ENCODE peak calls at places on chromosomes 13 and 19, in eight cellular contexts. C is HCT116; U is T-helper 2 cell; E is activated CD4-positive, CD25-positive, alpha-beta regulatory T cell treated with anti-CD3 and anti-CD28 coated beads, Interleukin-2, amount 50 U/mL, for 16 hours; V is uterus; N is OCI-LY7; G is GM23338; Y is nephron progenitor cell. H is an unnamed sample.

GRCh38 chr19:2865334-2866221 is 1.6 kb upstream of the ZNF556 start:
- DNase-seq in C (no peak), U (no peak), E (no peak), V (no peak), N (no peak), G (no peak), Y (no peak), H (no peak)

GRCh38 chr13:95536629-95537241 is 15.8 kb upstream of the CLDN10 start:
- DNase-seq in C (peak), U (no peak), E (no peak), V (no peak), N (peak), G (peak), Y (no peak), H (no peak)

GRCh38 chr13:100550433-100550832 is 38.2 kb downstream of the GGACT start:
- DNase-seq in C (no peak), U (no peak), E (no peak), V (peak), N (no peak), G (no peak), Y (no peak), H (peak)

GRCh38 chr19:43768273-43769050 is 12.3 kb downstream of the KCNN4 start:
- DNase-seq in C (no peak), U (no peak), E (no peak), V (no peak), N (no peak), G (no peak), Y (no peak), H (peak)

GRCh38 chr19:1183543-1184172 is 9.6 kb upstream of the SBNO2 start:
- DNase-seq in C (peak), U (no peak), E (no peak), V (no peak), N (no peak), G (no peak), Y (no peak), H (no peak)

GRCh38 chr19:7413629-7414028 is 64.9 kb downstream of the ARHGEF18 start:
- DNase-seq in C (no peak), U (no peak), E (no peak), V (no peak), N (no peak), G (no peak), Y (no peak), H (no peak)

GRCh38 chr13:79197933-79198332 is 208.1 kb downstream of the RBM26 start:
- DNase-seq in C (no peak), U (no peak), E (no peak), V (no peak), N (no peak), G (peak), Y (no peak), H (no peak)

GRCh38 chr13:67224148-67224846 is 5.8 kb downstream of the PCDH9 start:
- DNase-seq in C (peak), U (no peak), E (no peak), V (peak), N (peak), G (peak), Y (peak), H (peak)

GRCh38 chr19:52691737-52692136 is 43.1 kb downstream of the ZNF611 start:
- DNase-seq in C (no peak), U (no peak), E (no peak), V (no peak), N (peak), G (no peak), Y (no peak), H (no peak)

GRCh38 chr13:89688908-89689307 is 1658.6 kb upstream of the MIR17HG start:
- DNase-seq in C (no peak), U (no peak), E (no peak), V (no peak), N (no peak), G (no peak), Y (no peak), H (peak)

GRCh38 chr19:4922530-4923378 is 13.5 kb downstream of the UHRF1 start:
- DNase-seq in C (no peak), U (no peak), E (no peak), V (no peak), N (no peak), G (no peak), Y (no peak), H (no peak)

GRCh38 chr19:56507446-56508281 is at the start of gene ZNF471:
- DNase-seq in C (no peak), U (peak), E (peak), V (peak), N (no peak), G (peak), Y (peak), H (peak)

GRCh38 chr19:41478875-41479756 is 36.2 kb downstream of the ERICH4 start:
- DNase-seq in C (no peak), U (no peak), E (no peak), V (no peak), N (no peak), G (no peak), Y (no peak), H (no peak)

GRCh38 chr19:49488046-49488862 is 846 bp downstream of the RPL13A start:
- DNase-seq in C (no peak), U (no peak), E (no peak), V (no peak), N (peak), G (no peak), Y (no peak), H (no peak)